ENCODE peak calls at places on chromosome 3, in ten cellular contexts. One of them, this sample, is unnamed.

GRCh38 chr3:183324083-183324482 is 71.0 kb downstream of the B3GNT5 start:
- DNase-seq in cardiac muscle cell: peak
- DNase-seq in germinal center: no peak
- DNase-seq in pancreas: no peak
- DNase-seq in amniotic epithelial cell: no peak
- DNase-seq in effector memory CD8-positive, alpha-beta T cell: no peak
- DNase-seq in A549: no peak
- DNase-seq in H7: no peak
- DNase-seq in brain microvascular endothelial cell: peak
- DNase-seq in NCI-H1930: no peak
- DNase-seq in this sample: no peak

GRCh38 chr3:71056327-71056726 is 527.2 kb downstream of the FOXP1 start:
- DNase-seq in A549: no peak
- DNase-seq in effector memory CD8-positive, alpha-beta T cell: no peak
- DNase-seq in cardiac muscle cell: peak
- DNase-seq in NCI-H1930: no peak
- DNase-seq in germinal center: no peak
- DNase-seq in amniotic epithelial cell: peak
- DNase-seq in pancreas: no peak
- DNase-seq in brain microvascular endothelial cell: no peak
- DNase-seq in H7: no peak
- DNase-seq in this sample: no peak

GRCh38 chr3:82329300-82329699 is 567.9 kb upstream of the GBE1 start:
- DNase-seq in H7: no peak
- DNase-seq in NCI-H1930: no peak
- DNase-seq in brain microvascular endothelial cell: no peak
- DNase-seq in amniotic epithelial cell: no peak
- DNase-seq in pancreas: no peak
- DNase-seq in A549: no peak
- DNase-seq in effector memory CD8-positive, alpha-beta T cell: no peak
- DNase-seq in cardiac muscle cell: no peak
- DNase-seq in germinal center: no peak
- DNase-seq in this sample: no peak

GRCh38 chr3:103169289-103169688 is 734.5 kb downstream of the ZPLD1 start:
- DNase-seq in NCI-H1930: no peak
- DNase-seq in A549: no peak
- DNase-seq in brain microvascular endothelial cell: no peak
- DNase-seq in H7: no peak
- DNase-seq in pancreas: no peak
- DNase-seq in amniotic epithelial cell: peak
- DNase-seq in germinal center: no peak
- DNase-seq in effector memory CD8-positive, alpha-beta T cell: no peak
- DNase-seq in cardiac muscle cell: no peak
- DNase-seq in this sample: no peak

GRCh38 chr3:40079203-40079844 is 230.2 kb upstream of the EIF1B start:
- DNase-seq in H7: no peak
- DNase-seq in effector memory CD8-positive, alpha-beta T cell: no peak
- DNase-seq in NCI-H1930: no peak
- DNase-seq in germinal center: no peak
- DNase-seq in pancreas: no peak
- DNase-seq in cardiac muscle cell: peak
- DNase-seq in A549: no peak
- DNase-seq in amniotic epithelial cell: peak
- DNase-seq in brain microvascular endothelial cell: peak
- DNase-seq in this sample: peak

GRCh38 chr3:124409650-124410275 is 320.5 kb upstream of the UMPS start:
- DNase-seq in H7: no peak
- DNase-seq in effector memory CD8-positive, alpha-beta T cell: no peak
- DNase-seq in brain microvascular endothelial cell: peak
- DNase-seq in amniotic epithelial cell: peak
- DNase-seq in germinal center: no peak
- DNase-seq in pancreas: no peak
- DNase-seq in NCI-H1930: no peak
- DNase-seq in cardiac muscle cell: peak
- DNase-seq in A549: peak
- DNase-seq in this sample: no peak

GRCh38 chr3:191963182-191963581 is 502.2 kb downstream of the PYDC2 start:
- DNase-seq in brain microvascular endothelial cell: no peak
- DNase-seq in effector memory CD8-positive, alpha-beta T cell: no peak
- DNase-seq in NCI-H1930: no peak
- DNase-seq in H7: peak
- DNase-seq in A549: no peak
- DNase-seq in germinal center: no peak
- DNase-seq in cardiac muscle cell: no peak
- DNase-seq in pancreas: no peak
- DNase-seq in amniotic epithelial cell: no peak
- DNase-seq in this sample: no peak

GRCh38 chr3:148450819-148451218 is 246.9 kb upstream of the AGTR1 start:
- DNase-seq in A549: no peak
- DNase-seq in effector memory CD8-positive, alpha-beta T cell: no peak
- DNase-seq in cardiac muscle cell: no peak
- DNase-seq in germinal center: no peak
- DNase-seq in NCI-H1930: no peak
- DNase-seq in amniotic epithelial cell: no peak
- DNase-seq in H7: no peak
- DNase-seq in brain microvascular endothelial cell: no peak
- DNase-seq in pancreas: no peak
- DNase-seq in this sample: no peak

GRCh38 chr3:62559831-62560445 is 186.6 kb upstream of the FEZF2 start:
- DNase-seq in effector memory CD8-positive, alpha-beta T cell: no peak
- DNase-seq in pancreas: no peak
- DNase-seq in H7: no peak
- DNase-seq in amniotic epithelial cell: peak
- DNase-seq in brain microvascular endothelial cell: peak
- DNase-seq in A549: peak
- DNase-seq in cardiac muscle cell: peak
- DNase-seq in germinal center: no peak
- DNase-seq in NCI-H1930: no peak
- DNase-seq in this sample: peak

GRCh38 chr3:8937064-8938020 is 25.9 kb downstream of the RAD18 start:
- DNase-seq in brain microvascular endothelial cell: peak
- DNase-seq in amniotic epithelial cell: peak
- DNase-seq in NCI-H1930: no peak
- DNase-seq in H7: no peak
- DNase-seq in cardiac muscle cell: peak
- DNase-seq in effector memory CD8-positive, alpha-beta T cell: no peak
- DNase-seq in pancreas: no peak
- DNase-seq in germinal center: no peak
- DNase-seq in A549: peak
- DNase-seq in this sample: peak

GRCh38 chr3:49906004-49906860 is 2.6 kb upstream of the MST1R start:
- DNase-seq in NCI-H1930: no peak
- DNase-seq in germinal center: peak
- DNase-seq in effector memory CD8-positive, alpha-beta T cell: peak
- DNase-seq in H7: peak
- DNase-seq in pancreas: no peak
- DNase-seq in cardiac muscle cell: peak
- DNase-seq in brain microvascular endothelial cell: peak
- DNase-seq in amniotic epithelial cell: no peak
- DNase-seq in A549: peak
- DNase-seq in this sample: peak

GRCh38 chr3:150376001-150376848 is 31.9 kb upstream of the TSC22D2 start:
- DNase-seq in amniotic epithelial cell: peak
- DNase-seq in pancreas: no peak
- DNase-seq in brain microvascular endothelial cell: no peak
- DNase-seq in cardiac muscle cell: peak
- DNase-seq in A549: peak
- DNase-seq in effector memory CD8-positive, alpha-beta T cell: no peak
- DNase-seq in germinal center: no peak
- DNase-seq in NCI-H1930: no peak
- DNase-seq in H7: no peak
- DNase-seq in this sample: peak

GRCh38 chr3:66565301-66565700 is 64.5 kb upstream of the LRIG1 start:
- DNase-seq in brain microvascular endothelial cell: peak
- DNase-seq in amniotic epithelial cell: peak
- DNase-seq in cardiac muscle cell: no peak
- DNase-seq in germinal center: no peak
- DNase-seq in NCI-H1930: no peak
- DNase-seq in A549: no peak
- DNase-seq in effector memory CD8-positive, alpha-beta T cell: no peak
- DNase-seq in H7: no peak
- DNase-seq in pancreas: no peak
- DNase-seq in this sample: no peak

GRCh38 chr3:116836286-116836685 is 126.7 kb downstream of the TUSC7 start:
- DNase-seq in amniotic epithelial cell: no peak
- DNase-seq in NCI-H1930: no peak
- DNase-seq in H7: no peak
- DNase-seq in effector memory CD8-positive, alpha-beta T cell: no peak
- DNase-seq in germinal center: no peak
- DNase-seq in cardiac muscle cell: no peak
- DNase-seq in pancreas: no peak
- DNase-seq in brain microvascular endothelial cell: peak
- DNase-seq in A549: no peak
- DNase-seq in this sample: no peak

GRCh38 chr3:42507252-42507651 is 4.8 kb downstream of the VIPR1 start:
- DNase-seq in A549: no peak
- DNase-seq in brain microvascular endothelial cell: no peak
- DNase-seq in NCI-H1930: no peak
- DNase-seq in effector memory CD8-positive, alpha-beta T cell: no peak
- DNase-seq in H7: peak
- DNase-seq in pancreas: peak
- DNase-seq in cardiac muscle cell: no peak
- DNase-seq in germinal center: no peak
- DNase-seq in amniotic epithelial cell: no peak
- DNase-seq in this sample: no peak

GRCh38 chr3:44421280-44421679 is 56.2 kb downstream of the ZNF445 start:
- DNase-seq in NCI-H1930: no peak
- DNase-seq in A549: no peak
- DNase-seq in amniotic epithelial cell: no peak
- DNase-seq in cardiac muscle cell: no peak
- DNase-seq in pancreas: no peak
- DNase-seq in H7: no peak
- DNase-seq in effector memory CD8-positive, alpha-beta T cell: no peak
- DNase-seq in brain microvascular endothelial cell: no peak
- DNase-seq in germinal center: no peak
- DNase-seq in this sample: no peak

GRCh38 chr3:58651268-58651667 is 15.3 kb downstream of the FAM3D start:
- DNase-seq in effector memory CD8-positive, alpha-beta T cell: no peak
- DNase-seq in H7: no peak
- DNase-seq in brain microvascular endothelial cell: no peak
- DNase-seq in amniotic epithelial cell: no peak
- DNase-seq in NCI-H1930: no peak
- DNase-seq in cardiac muscle cell: peak
- DNase-seq in germinal center: no peak
- DNase-seq in A549: no peak
- DNase-seq in pancreas: no peak
- DNase-seq in this sample: no peak

GRCh38 chr3:97389883-97390282 is 374.7 kb upstream of the ARL6 start:
- DNase-seq in cardiac muscle cell: no peak
- DNase-seq in effector memory CD8-positive, alpha-beta T cell: no peak
- DNase-seq in brain microvascular endothelial cell: no peak
- DNase-seq in pancreas: no peak
- DNase-seq in H7: no peak
- DNase-seq in amniotic epithelial cell: no peak
- DNase-seq in A549: no peak
- DNase-seq in NCI-H1930: peak
- DNase-seq in germinal center: no peak
- DNase-seq in this sample: no peak

GRCh38 chr3:157087398-157088132 is 72.4 kb downstream of the CCNL1 start:
- DNase-seq in amniotic epithelial cell: peak
- DNase-seq in pancreas: no peak
- DNase-seq in brain microvascular endothelial cell: no peak
- DNase-seq in NCI-H1930: no peak
- DNase-seq in A549: peak
- DNase-seq in germinal center: no peak
- DNase-seq in H7: no peak
- DNase-seq in effector memory CD8-positive, alpha-beta T cell: no peak
- DNase-seq in cardiac muscle cell: peak
- DNase-seq in this sample: no peak

GRCh38 chr3:104825116-104825515 is 541.6 kb upstream of the ALCAM start:
- DNase-seq in A549: no peak
- DNase-seq in brain microvascular endothelial cell: no peak
- DNase-seq in effector memory CD8-positive, alpha-beta T cell: no peak
- DNase-seq in H7: peak
- DNase-seq in cardiac muscle cell: no peak
- DNase-seq in pancreas: no peak
- DNase-seq in NCI-H1930: no peak
- DNase-seq in germinal center: no peak
- DNase-seq in amniotic epithelial cell: no peak
- DNase-seq in this sample: no peak

GRCh38 chr3:44721231-44722102 is 8.0 kb upstream of the ZNF501 start:
- DNase-seq in amniotic epithelial cell: peak
- DNase-seq in brain microvascular endothelial cell: no peak
- DNase-seq in effector memory CD8-positive, alpha-beta T cell: no peak
- DNase-seq in cardiac muscle cell: peak
- DNase-seq in germinal center: no peak
- DNase-seq in NCI-H1930: no peak
- DNase-seq in H7: no peak
- DNase-seq in pancreas: no peak
- DNase-seq in A549: peak
- DNase-seq in this sample: peak

GRCh38 chr3:12902181-12902999 is 61.0 kb upstream of the RPL32 start:
- DNase-seq in H7: no peak
- DNase-seq in A549: no peak
- DNase-seq in brain microvascular endothelial cell: no peak
- DNase-seq in germinal center: no peak
- DNase-seq in amniotic epithelial cell: no peak
- DNase-seq in cardiac muscle cell: no peak
- DNase-seq in pancreas: no peak
- DNase-seq in NCI-H1930: no peak
- DNase-seq in effector memory CD8-positive, alpha-beta T cell: no peak
- DNase-seq in this sample: no peak

GRCh38 chr3:140428380-140428779 is 249.5 kb upstream of the TRIM42 start:
- DNase-seq in NCI-H1930: no peak
- DNase-seq in brain microvascular endothelial cell: no peak
- DNase-seq in pancreas: no peak
- DNase-seq in effector memory CD8-positive, alpha-beta T cell: no peak
- DNase-seq in cardiac muscle cell: no peak
- DNase-seq in A549: no peak
- DNase-seq in germinal center: no peak
- DNase-seq in H7: no peak
- DNase-seq in amniotic epithelial cell: no peak
- DNase-seq in this sample: no peak

GRCh38 chr3:77081240-77081661 is 41.4 kb downstream of the ROBO2 start:
- DNase-seq in NCI-H1930: no peak
- DNase-seq in effector memory CD8-positive, alpha-beta T cell: no peak
- DNase-seq in cardiac muscle cell: peak
- DNase-seq in H7: no peak
- DNase-seq in A549: no peak
- DNase-seq in germinal center: no peak
- DNase-seq in pancreas: peak
- DNase-seq in amniotic epithelial cell: peak
- DNase-seq in brain microvascular endothelial cell: peak
- DNase-seq in this sample: no peak

GRCh38 chr3:136595862-136596697 is 156.1 kb downstream of the STAG1 start:
- DNase-seq in effector memory CD8-positive, alpha-beta T cell: no peak
- DNase-seq in A549: no peak
- DNase-seq in H7: no peak
- DNase-seq in pancreas: no peak
- DNase-seq in NCI-H1930: no peak
- DNase-seq in cardiac muscle cell: peak
- DNase-seq in amniotic epithelial cell: no peak
- DNase-seq in brain microvascular endothelial cell: no peak
- DNase-seq in germinal center: no peak
- DNase-seq in this sample: no peak

GRCh38 chr3:9947025-9947995 is 4.9 kb downstream of the PRRT3 start:
- DNase-seq in effector memory CD8-positive, alpha-beta T cell: no peak
- DNase-seq in cardiac muscle cell: peak
- DNase-seq in germinal center: no peak
- DNase-seq in pancreas: peak
- DNase-seq in brain microvascular endothelial cell: peak
- DNase-seq in A549: peak
- DNase-seq in amniotic epithelial cell: peak
- DNase-seq in H7: peak
- DNase-seq in NCI-H1930: peak
- DNase-seq in this sample: peak

GRCh38 chr3:123324880-123325765 is 123.4 kb downstream of the SEC22A start:
- DNase-seq in H7: no peak
- DNase-seq in cardiac muscle cell: no peak
- DNase-seq in A549: no peak
- DNase-seq in brain microvascular endothelial cell: no peak
- DNase-seq in NCI-H1930: no peak
- DNase-seq in germinal center: no peak
- DNase-seq in pancreas: no peak
- DNase-seq in amniotic epithelial cell: no peak
- DNase-seq in effector memory CD8-positive, alpha-beta T cell: no peak
- DNase-seq in this sample: no peak

GRCh38 chr3:131730581-131730980 is 227.8 kb upstream of the MRPL3 start:
- DNase-seq in H7: no peak
- DNase-seq in A549: no peak
- DNase-seq in brain microvascular endothelial cell: no peak
- DNase-seq in NCI-H1930: no peak
- DNase-seq in effector memory CD8-positive, alpha-beta T cell: no peak
- DNase-seq in amniotic epithelial cell: no peak
- DNase-seq in germinal center: no peak
- DNase-seq in cardiac muscle cell: peak
- DNase-seq in pancreas: no peak
- DNase-seq in this sample: no peak

This sample was measured in fibroblast of villous mesenchyme.